ENCODE peak calls at places on chromosomes 12 and 14, in four cellular contexts. One of them, this sample, is unnamed.

GRCh38 chr14:20969336-20969735 is 14.0 kb downstream of the RNASE2 start:
- DNase-seq in NCI-H510A treated with DMSO at 0.1 percent for 48 hours: no peak
- DNase-seq in activated CD4-positive, alpha-beta T cell treated with anti-CD3 and anti-CD28 coated beads, Interleukin-2, amount 50 U/mL, for 48 hours: no peak
- DNase-seq in skeletal muscle cell: no peak
- DNase-seq in this sample: no peak

GRCh38 chr14:52332269-52332668 is 18.2 kb downstream of the PTGER2 start:
- DNase-seq in NCI-H510A treated with DMSO at 0.1 percent for 48 hours: no peak
- DNase-seq in activated CD4-positive, alpha-beta T cell treated with anti-CD3 and anti-CD28 coated beads, Interleukin-2, amount 50 U/mL, for 48 hours: no peak
- DNase-seq in skeletal muscle cell: no peak
- DNase-seq in this sample: no peak

GRCh38 chr12:131529196-131530040 is 181.5 kb upstream of the SFSWAP start:
- DNase-seq in skeletal muscle cell: no peak
- DNase-seq in NCI-H510A treated with DMSO at 0.1 percent for 48 hours: no peak
- DNase-seq in activated CD4-positive, alpha-beta T cell treated with anti-CD3 and anti-CD28 coated beads, Interleukin-2, amount 50 U/mL, for 48 hours: no peak
- DNase-seq in this sample: no peak

GRCh38 chr14:49512147-49512551 is 74.0 kb downstream of the RPS29 start:
- DNase-seq in NCI-H510A treated with DMSO at 0.1 percent for 48 hours: no peak
- DNase-seq in activated CD4-positive, alpha-beta T cell treated with anti-CD3 and anti-CD28 coated beads, Interleukin-2, amount 50 U/mL, for 48 hours: no peak
- DNase-seq in skeletal muscle cell: peak
- DNase-seq in this sample: no peak

GRCh38 chr12:88450130-88450529 is 130.1 kb downstream of the KITLG start:
- DNase-seq in skeletal muscle cell: no peak
- DNase-seq in NCI-H510A treated with DMSO at 0.1 percent for 48 hours: no peak
- DNase-seq in activated CD4-positive, alpha-beta T cell treated with anti-CD3 and anti-CD28 coated beads, Interleukin-2, amount 50 U/mL, for 48 hours: no peak
- DNase-seq in this sample: no peak

GRCh38 chr12:57632369-57632897 is 568 bp downstream of the B4GALNT1 start:
- DNase-seq in NCI-H510A treated with DMSO at 0.1 percent for 48 hours: peak
- DNase-seq in activated CD4-positive, alpha-beta T cell treated with anti-CD3 and anti-CD28 coated beads, Interleukin-2, amount 50 U/mL, for 48 hours: peak
- DNase-seq in skeletal muscle cell: no peak
- DNase-seq in this sample: no peak

GRCh38 chr14:55938249-55938791 is 179.9 kb upstream of the PELI2 start:
- DNase-seq in activated CD4-positive, alpha-beta T cell treated with anti-CD3 and anti-CD28 coated beads, Interleukin-2, amount 50 U/mL, for 48 hours: no peak
- DNase-seq in skeletal muscle cell: peak
- DNase-seq in NCI-H510A treated with DMSO at 0.1 percent for 48 hours: no peak
- DNase-seq in this sample: peak

GRCh38 chr12:47085815-47086252 is 6.1 kb upstream of the AMIGO2 start:
- DNase-seq in activated CD4-positive, alpha-beta T cell treated with anti-CD3 and anti-CD28 coated beads, Interleukin-2, amount 50 U/mL, for 48 hours: peak
- DNase-seq in skeletal muscle cell: no peak
- DNase-seq in NCI-H510A treated with DMSO at 0.1 percent for 48 hours: peak
- DNase-seq in this sample: peak

GRCh38 chr14:60353410-60353809 is 104.4 kb downstream of the PPM1A start:
- DNase-seq in skeletal muscle cell: no peak
- DNase-seq in activated CD4-positive, alpha-beta T cell treated with anti-CD3 and anti-CD28 coated beads, Interleukin-2, amount 50 U/mL, for 48 hours: no peak
- DNase-seq in NCI-H510A treated with DMSO at 0.1 percent for 48 hours: no peak
- DNase-seq in this sample: no peak

GRCh38 chr12:26803552-26803951 is 29.4 kb downstream of the ITPR2 start:
- DNase-seq in skeletal muscle cell: no peak
- DNase-seq in NCI-H510A treated with DMSO at 0.1 percent for 48 hours: no peak
- DNase-seq in activated CD4-positive, alpha-beta T cell treated with anti-CD3 and anti-CD28 coated beads, Interleukin-2, amount 50 U/mL, for 48 hours: no peak
- DNase-seq in this sample: no peak

GRCh38 chr14:95043732-95044462 is 113.4 kb downstream of the DICER1 start:
- DNase-seq in NCI-H510A treated with DMSO at 0.1 percent for 48 hours: no peak
- DNase-seq in skeletal muscle cell: no peak
- DNase-seq in activated CD4-positive, alpha-beta T cell treated with anti-CD3 and anti-CD28 coated beads, Interleukin-2, amount 50 U/mL, for 48 hours: no peak
- DNase-seq in this sample: no peak

GRCh38 chr12:125330645-125331341 is 265.6 kb downstream of the AACS start:
- DNase-seq in NCI-H510A treated with DMSO at 0.1 percent for 48 hours: peak
- DNase-seq in activated CD4-positive, alpha-beta T cell treated with anti-CD3 and anti-CD28 coated beads, Interleukin-2, amount 50 U/mL, for 48 hours: peak
- DNase-seq in skeletal muscle cell: no peak
- DNase-seq in this sample: no peak

GRCh38 chr12:45077259-45077658 is 26.4 kb upstream of the DBX2 start:
- DNase-seq in NCI-H510A treated with DMSO at 0.1 percent for 48 hours: no peak
- DNase-seq in skeletal muscle cell: no peak
- DNase-seq in activated CD4-positive, alpha-beta T cell treated with anti-CD3 and anti-CD28 coated beads, Interleukin-2, amount 50 U/mL, for 48 hours: no peak
- DNase-seq in this sample: no peak

GRCh38 chr12:110079477-110080400 is 31.4 kb upstream of the C12orf76 start:
- DNase-seq in skeletal muscle cell: no peak
- DNase-seq in activated CD4-positive, alpha-beta T cell treated with anti-CD3 and anti-CD28 coated beads, Interleukin-2, amount 50 U/mL, for 48 hours: peak
- DNase-seq in NCI-H510A treated with DMSO at 0.1 percent for 48 hours: no peak
- DNase-seq in this sample: no peak

GRCh38 chr12:66189476-66189823 is 436 bp downstream of the IRAK3 start:
- DNase-seq in activated CD4-positive, alpha-beta T cell treated with anti-CD3 and anti-CD28 coated beads, Interleukin-2, amount 50 U/mL, for 48 hours: no peak
- DNase-seq in skeletal muscle cell: no peak
- DNase-seq in NCI-H510A treated with DMSO at 0.1 percent for 48 hours: peak
- DNase-seq in this sample: no peak